ENCODE peak calls at places on chromosome 22, in seven cellular contexts. One of them, this sample, is unnamed.

GRCh38 chr22:39094717-39095389 is 2.2 kb upstream of the APOBEC3H start:
- DNase-seq in ovary: no peak
- DNase-seq in tibial nerve: no peak
- DNase-seq in left lung: no peak
- DNase-seq in suprapubic skin: no peak
- DNase-seq in heart right ventricle: no peak
- DNase-seq in lower lobe of right lung: no peak
- DNase-seq in this sample: no peak

GRCh38 chr22:40024201-40025061 is 29.7 kb downstream of the FAM83F start:
- DNase-seq in suprapubic skin: no peak
- DNase-seq in ovary: peak
- DNase-seq in left lung: peak
- DNase-seq in heart right ventricle: peak
- DNase-seq in lower lobe of right lung: peak
- DNase-seq in tibial nerve: peak
- DNase-seq in this sample: no peak

GRCh38 chr22:35315141-35315854 is 15.6 kb downstream of the TOM1 start:
- DNase-seq in suprapubic skin: peak
- DNase-seq in heart right ventricle: no peak
- DNase-seq in ovary: no peak
- DNase-seq in lower lobe of right lung: no peak
- DNase-seq in tibial nerve: no peak
- DNase-seq in left lung: peak
- DNase-seq in this sample: no peak

GRCh38 chr22:43827336-43827735 is 15.2 kb upstream of the EFCAB6 start:
- DNase-seq in heart right ventricle: no peak
- DNase-seq in left lung: no peak
- DNase-seq in suprapubic skin: no peak
- DNase-seq in lower lobe of right lung: no peak
- DNase-seq in ovary: no peak
- DNase-seq in tibial nerve: no peak
- DNase-seq in this sample: no peak

GRCh38 chr22:19961868-19962245 is 20.2 kb upstream of the TXNRD2 start:
- DNase-seq in tibial nerve: no peak
- DNase-seq in lower lobe of right lung: no peak
- DNase-seq in left lung: no peak
- DNase-seq in suprapubic skin: no peak
- DNase-seq in heart right ventricle: no peak
- DNase-seq in ovary: no peak
- DNase-seq in this sample: no peak

GRCh38 chr22:35540600-35541253 is at the start of gene RASD2:
- DNase-seq in ovary: no peak
- DNase-seq in tibial nerve: no peak
- DNase-seq in suprapubic skin: no peak
- DNase-seq in heart right ventricle: peak
- DNase-seq in lower lobe of right lung: no peak
- DNase-seq in left lung: no peak
- DNase-seq in this sample: no peak

GRCh38 chr22:36445158-36445668 is 36.2 kb downstream of the TXN2 start:
- DNase-seq in left lung: no peak
- DNase-seq in heart right ventricle: peak
- DNase-seq in lower lobe of right lung: no peak
- DNase-seq in suprapubic skin: no peak
- DNase-seq in ovary: peak
- DNase-seq in tibial nerve: no peak
- DNase-seq in this sample: no peak

GRCh38 chr22:25404923-25405853 is 159.3 kb upstream of the GRK3 start:
- DNase-seq in tibial nerve: peak
- DNase-seq in heart right ventricle: peak
- DNase-seq in suprapubic skin: peak
- DNase-seq in left lung: peak
- DNase-seq in ovary: peak
- DNase-seq in lower lobe of right lung: peak
- DNase-seq in this sample: no peak

GRCh38 chr22:44091021-44091721 is 67.1 kb downstream of the PARVB start:
- DNase-seq in heart right ventricle: no peak
- DNase-seq in lower lobe of right lung: no peak
- DNase-seq in tibial nerve: no peak
- DNase-seq in suprapubic skin: no peak
- DNase-seq in left lung: no peak
- DNase-seq in ovary: no peak
- DNase-seq in this sample: no peak

GRCh38 chr22:41289681-41290080 is 3.7 kb upstream of the RANGAP1 start:
- DNase-seq in ovary: no peak
- DNase-seq in heart right ventricle: no peak
- DNase-seq in suprapubic skin: no peak
- DNase-seq in left lung: no peak
- DNase-seq in tibial nerve: no peak
- DNase-seq in lower lobe of right lung: no peak
- DNase-seq in this sample: no peak

GRCh38 chr22:44755000-44755399 is 2.6 kb downstream of the ARHGAP8 start:
- DNase-seq in left lung: no peak
- DNase-seq in heart right ventricle: no peak
- DNase-seq in ovary: no peak
- DNase-seq in suprapubic skin: no peak
- DNase-seq in tibial nerve: no peak
- DNase-seq in lower lobe of right lung: no peak
- DNase-seq in this sample: no peak

GRCh38 chr22:42624551-42625106 is 9.9 kb upstream of the POLDIP3 start:
- DNase-seq in suprapubic skin: no peak
- DNase-seq in left lung: no peak
- DNase-seq in ovary: no peak
- DNase-seq in lower lobe of right lung: no peak
- DNase-seq in tibial nerve: no peak
- DNase-seq in heart right ventricle: no peak
- DNase-seq in this sample: no peak

GRCh38 chr22:42626951-42627625 is 12.4 kb upstream of the POLDIP3 start:
- DNase-seq in suprapubic skin: no peak
- DNase-seq in lower lobe of right lung: no peak
- DNase-seq in heart right ventricle: no peak
- DNase-seq in ovary: no peak
- DNase-seq in left lung: no peak
- DNase-seq in tibial nerve: no peak
- DNase-seq in this sample: no peak

GRCh38 chr22:42627981-42628380 is 12.4 kb downstream of the ATP5MGL start:
- DNase-seq in ovary: no peak
- DNase-seq in left lung: no peak
- DNase-seq in lower lobe of right lung: no peak
- DNase-seq in suprapubic skin: no peak
- DNase-seq in heart right ventricle: no peak
- DNase-seq in tibial nerve: peak
- DNase-seq in this sample: no peak

GRCh38 chr22:42625416-42625815 is 10.7 kb upstream of the POLDIP3 start:
- DNase-seq in suprapubic skin: no peak
- DNase-seq in heart right ventricle: no peak
- DNase-seq in lower lobe of right lung: no peak
- DNase-seq in ovary: no peak
- DNase-seq in left lung: no peak
- DNase-seq in tibial nerve: no peak
- DNase-seq in this sample: no peak

DNA sequence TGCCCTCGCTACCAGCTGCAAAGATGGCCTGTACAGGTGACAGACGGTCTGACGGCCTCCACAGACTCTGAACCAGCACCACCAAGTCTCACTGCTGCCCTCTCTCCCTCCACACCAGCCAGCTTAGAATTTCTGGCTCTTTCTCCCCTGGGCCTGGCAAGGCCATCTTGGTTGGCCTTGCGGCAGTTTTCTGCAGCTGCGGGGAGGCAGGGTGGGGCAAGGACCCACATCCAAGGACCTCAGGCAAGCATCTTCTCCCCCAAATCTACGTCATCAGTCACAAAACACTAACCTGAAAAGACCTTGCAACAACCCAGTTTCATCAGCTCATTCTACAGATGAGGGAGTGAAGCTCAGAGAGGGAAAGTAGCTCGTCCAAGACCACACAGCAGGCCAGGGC is 11.7 kb upstream of the POLDIP3 start:
- DNase-seq in suprapubic skin: no peak
- DNase-seq in ovary: no peak
- DNase-seq in heart right ventricle: no peak
- DNase-seq in left lung: no peak
- DNase-seq in tibial nerve: no peak
- DNase-seq in lower lobe of right lung: no peak
- DNase-seq in this sample: no peak
- H3K4me3 ChIP-seq in suprapubic skin: no peak
- H3K4me3 ChIP-seq in ovary: no peak
- H3K4me3 ChIP-seq in heart right ventricle: no peak
- H3K4me3 ChIP-seq in left lung: no peak
- H3K4me3 ChIP-seq in tibial nerve: no peak
- H3K4me3 ChIP-seq in lower lobe of right lung: no peak
- H3K4me3 ChIP-seq in this sample: no peak

GRCh38 chr22:48742556-48743343 is 1084.9 kb downstream of the BRD1 start:
- DNase-seq in lower lobe of right lung: no peak
- DNase-seq in left lung: no peak
- DNase-seq in suprapubic skin: no peak
- DNase-seq in heart right ventricle: no peak
- DNase-seq in ovary: no peak
- DNase-seq in tibial nerve: no peak
- DNase-seq in this sample: peak

GRCh38 chr22:48742191-48742555 is 1085.5 kb downstream of the BRD1 start:
- DNase-seq in tibial nerve: no peak
- DNase-seq in heart right ventricle: no peak
- DNase-seq in ovary: no peak
- DNase-seq in lower lobe of right lung: no peak
- DNase-seq in suprapubic skin: no peak
- DNase-seq in left lung: no peak
- DNase-seq in this sample: peak

GRCh38 chr22:48740731-48741405 is 1086.8 kb downstream of the BRD1 start:
- DNase-seq in left lung: peak
- DNase-seq in lower lobe of right lung: no peak
- DNase-seq in tibial nerve: no peak
- DNase-seq in suprapubic skin: no peak
- DNase-seq in heart right ventricle: no peak
- DNase-seq in ovary: no peak
- DNase-seq in this sample: no peak

GRCh38 chr22:48740086-48740730 is 1087.5 kb downstream of the BRD1 start:
- DNase-seq in lower lobe of right lung: no peak
- DNase-seq in tibial nerve: no peak
- DNase-seq in suprapubic skin: peak
- DNase-seq in ovary: no peak
- DNase-seq in heart right ventricle: no peak
- DNase-seq in left lung: no peak
- DNase-seq in this sample: no peak

DNA sequence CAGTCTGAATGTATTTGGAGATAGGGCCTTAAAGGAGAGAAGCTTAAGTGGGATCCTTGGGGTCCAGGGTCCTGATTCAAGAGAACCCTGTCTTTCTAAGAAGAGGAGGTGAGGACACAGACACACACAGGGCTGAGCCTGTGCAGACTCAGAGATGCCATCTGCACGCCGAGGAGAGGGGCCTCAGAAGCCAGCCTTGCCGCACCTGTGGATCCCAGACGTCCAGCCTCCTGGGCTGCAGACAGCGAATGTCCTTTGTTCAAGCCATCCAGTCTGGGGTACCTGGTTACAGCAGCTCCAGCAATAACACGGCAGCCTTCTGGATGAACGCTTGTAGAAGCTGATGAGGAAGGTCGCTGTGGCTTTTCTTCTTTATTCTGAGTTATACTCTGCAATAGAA is 1086.1 kb downstream of the BRD1 start:
- DNase-seq in lower lobe of right lung: no peak
- DNase-seq in suprapubic skin: no peak
- DNase-seq in tibial nerve: no peak
- DNase-seq in heart right ventricle: no peak
- DNase-seq in left lung: no peak
- DNase-seq in ovary: no peak
- DNase-seq in this sample: no peak
- H3K27ac ChIP-seq in lower lobe of right lung: no peak
- H3K27ac ChIP-seq in suprapubic skin: no peak
- H3K27ac ChIP-seq in tibial nerve: no peak
- H3K27ac ChIP-seq in heart right ventricle: no peak
- H3K27ac ChIP-seq in left lung: no peak
- H3K27ac ChIP-seq in ovary: no peak
- H3K27ac ChIP-seq in this sample: no peak

DNA sequence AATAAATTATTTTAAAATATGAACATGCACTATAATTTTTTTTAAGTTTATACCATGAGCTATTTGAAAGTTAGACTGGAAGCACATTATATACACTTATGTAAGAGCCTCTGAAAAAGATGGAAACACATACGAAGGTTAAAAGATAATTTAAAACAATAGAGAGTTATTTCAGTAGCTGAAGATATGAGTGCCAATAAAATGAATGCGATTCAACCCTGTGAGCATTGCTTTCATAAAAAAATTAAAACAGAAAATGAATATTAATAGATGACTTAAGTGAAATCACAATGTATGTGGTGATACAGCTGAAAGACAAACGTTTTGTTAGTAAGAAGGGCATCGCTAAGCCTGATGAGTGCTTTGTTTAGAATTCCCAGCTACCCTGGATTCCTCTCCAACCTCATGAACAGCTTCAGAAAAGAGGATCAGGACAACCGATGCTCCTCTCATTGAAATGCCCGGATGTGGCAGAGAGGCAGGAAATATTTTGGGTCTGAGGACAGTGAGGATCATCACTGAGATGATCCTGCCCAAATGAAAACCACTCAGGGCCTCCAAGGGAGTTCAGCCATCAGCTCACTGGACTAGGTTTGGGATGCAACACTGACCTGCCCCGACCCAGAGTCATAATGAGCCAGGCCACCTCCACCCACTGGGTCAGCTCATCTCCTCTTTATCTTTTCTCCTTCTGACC is 60.2 kb upstream of the TOP3B start:
- DNase-seq in lower lobe of right lung: no peak
- DNase-seq in suprapubic skin: no peak
- DNase-seq in ovary: no peak
- DNase-seq in tibial nerve: no peak
- DNase-seq in left lung: no peak
- DNase-seq in heart right ventricle: no peak
- DNase-seq in this sample: no peak
- H3K4me3 ChIP-seq in lower lobe of right lung: no peak
- H3K4me3 ChIP-seq in suprapubic skin: no peak
- H3K4me3 ChIP-seq in ovary: no peak
- H3K4me3 ChIP-seq in tibial nerve: no peak
- H3K4me3 ChIP-seq in left lung: no peak
- H3K4me3 ChIP-seq in heart right ventricle: no peak
- H3K4me3 ChIP-seq in this sample: no peak

GRCh38 chr22:30562391-30562790 is 12.1 kb downstream of the GAL3ST1 start:
- DNase-seq in tibial nerve: no peak
- DNase-seq in ovary: no peak
- DNase-seq in left lung: no peak
- DNase-seq in lower lobe of right lung: no peak
- DNase-seq in suprapubic skin: no peak
- DNase-seq in heart right ventricle: no peak
- DNase-seq in this sample: no peak

GRCh38 chr22:30565341-30565740 is 9.1 kb downstream of the GAL3ST1 start:
- DNase-seq in tibial nerve: no peak
- DNase-seq in ovary: no peak
- DNase-seq in lower lobe of right lung: no peak
- DNase-seq in suprapubic skin: no peak
- DNase-seq in left lung: no peak
- DNase-seq in heart right ventricle: no peak
- DNase-seq in this sample: no peak

GRCh38 chr22:30564766-30565118 is 9.7 kb downstream of the GAL3ST1 start:
- DNase-seq in left lung: no peak
- DNase-seq in heart right ventricle: no peak
- DNase-seq in ovary: no peak
- DNase-seq in suprapubic skin: no peak
- DNase-seq in lower lobe of right lung: no peak
- DNase-seq in tibial nerve: no peak
- DNase-seq in this sample: no peak

GRCh38 chr22:30566125-30566524 is 8.3 kb downstream of the GAL3ST1 start:
- DNase-seq in heart right ventricle: no peak
- DNase-seq in ovary: no peak
- DNase-seq in left lung: no peak
- DNase-seq in suprapubic skin: no peak
- DNase-seq in lower lobe of right lung: no peak
- DNase-seq in tibial nerve: no peak
- DNase-seq in this sample: no peak

GRCh38 chr22:30564045-30564765 is 10.3 kb downstream of the GAL3ST1 start:
- DNase-seq in lower lobe of right lung: no peak
- DNase-seq in left lung: no peak
- DNase-seq in suprapubic skin: no peak
- DNase-seq in heart right ventricle: no peak
- DNase-seq in tibial nerve: no peak
- DNase-seq in ovary: no peak
- DNase-seq in this sample: no peak
- H3K27ac ChIP-seq in lower lobe of right lung: no peak
- H3K27ac ChIP-seq in left lung: no peak
- H3K27ac ChIP-seq in suprapubic skin: no peak
- H3K27ac ChIP-seq in heart right ventricle: no peak
- H3K27ac ChIP-seq in tibial nerve: peak
- H3K27ac ChIP-seq in ovary: no peak
- H3K27ac ChIP-seq in this sample: no peak

This sample was measured in vagina.